ENCODE peak calls at places on chromosomes 1 and 21, in nine cellular contexts. S is Peyer's patch, Z is stomach, W is endothelial cell of umbilical vein, I is uterus, B is heart left ventricle, C is suprapubic skin, K is H54, Y is HCT116. F is an unnamed sample.

GRCh38 chr1:46394108-46394871 is at the start of gene FAAH:
- DNase-seq in Z (peak; percentile 80), I (peak; percentile 59), K (no peak), W (no peak), B (peak; percentile 55), Y (peak; percentile 48), C (no peak), S (peak; percentile 79), F (peak; percentile 83)

GRCh38 chr1:8642114-8642513 is 175.3 kb downstream of the RERE start:
- DNase-seq in S (no peak), Y (no peak), I (no peak), K (no peak), C (no peak), B (no peak), W (no peak), Z (no peak), F (no peak)

GRCh38 chr1:116409751-116410182 is 36.7 kb downstream of the ATP1A1 start:
- DNase-seq in C (no peak), Z (no peak), W (no peak), K (no peak), Y (no peak), S (no peak), B (no peak), I (no peak), F (no peak)

GRCh38 chr1:97063532-97063931 is 341.9 kb downstream of the PTBP2 start:
- DNase-seq in W (no peak), K (no peak), C (no peak), Y (no peak), B (no peak), S (no peak), I (no peak), Z (no peak), F (no peak)

GRCh38 chr1:234537236-234537635 is 58.3 kb upstream of the TARBP1 start:
- DNase-seq in K (no peak), Z (no peak), W (no peak), Y (no peak), C (no peak), I (no peak), B (no peak), S (peak; percentile 10), F (no peak)

GRCh38 chr1:225941220-225941948 is at the start of gene LEFTY2:
- DNase-seq in K (no peak), B (peak; percentile 39), S (no peak), Y (no peak), I (peak; percentile 59), C (no peak), Z (no peak), W (no peak), F (no peak)

GRCh38 chr1:159821171-159821867 is 5.4 kb upstream of the SLAMF8 start:
- DNase-seq in Y (no peak), S (no peak), Z (no peak), W (no peak), I (no peak), C (no peak), K (no peak), B (no peak), F (no peak)

GRCh38 chr1:208298593-208299233 is 54.5 kb upstream of the PLXNA2 start:
- DNase-seq in B (no peak), Y (no peak), C (no peak), W (no peak), Z (peak; percentile 93), K (no peak), I (no peak), S (no peak), F (peak; percentile 12)

GRCh38 chr1:152398812-152399698 is 15.0 kb downstream of the CRNN start:
- DNase-seq in S (no peak), I (no peak), C (no peak), W (no peak), B (no peak), K (no peak), Y (peak; percentile 63), Z (no peak), F (peak; percentile 44)

GRCh38 chr1:19484793-19485361 is 462 bp downstream of the CAPZB start:
- DNase-seq in S (no peak), B (no peak), W (peak; percentile 42), K (no peak), C (peak; percentile 80), Y (no peak), I (no peak), Z (no peak), F (no peak)

GRCh38 chr1:113793878-113794834 is 18.1 kb downstream of the RSBN1 start:
- DNase-seq in B (no peak), Y (no peak), W (no peak), I (no peak), Z (no peak), K (no peak), C (no peak), S (no peak), F (no peak)
- TF ChIP-seq POLR2A in B (no peak), Y (no peak), W (no peak), I (no peak), Z (no peak), K (no peak), C (no peak), S (no peak), F (no peak)

GRCh38 chr1:221371671-221372070 is 370.2 kb downstream of the DUSP10 start:
- DNase-seq in K (no peak), C (no peak), W (no peak), I (no peak), Z (no peak), Y (no peak), S (no peak), B (no peak), F (no peak)

DNA sequence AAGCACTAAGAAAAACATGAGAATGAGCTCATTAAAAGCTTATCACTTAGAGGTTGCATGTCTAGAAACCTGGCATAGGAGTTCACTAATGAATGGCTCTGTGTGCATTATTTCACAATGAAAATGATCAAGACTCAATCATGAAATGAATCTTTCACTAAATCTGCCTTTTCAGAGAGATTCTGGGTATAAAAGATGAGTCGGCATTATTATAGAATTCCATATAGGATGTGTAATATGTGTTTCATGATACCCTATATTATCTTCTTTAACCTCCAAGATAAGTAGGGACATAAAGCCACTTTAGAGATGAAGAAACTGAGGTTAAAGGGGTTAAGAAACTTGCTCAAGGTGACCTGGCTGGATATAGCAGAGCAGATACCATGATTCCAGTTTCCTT is 368.1 kb downstream of the DUSP10 start:
- DNase-seq in Z (no peak), W (no peak), Y (no peak), K (no peak), B (no peak), I (no peak), C (no peak), S (no peak), F (no peak)
- TF ChIP-seq POLR2A in Z (no peak), W (no peak), Y (no peak), K (no peak), B (no peak), I (no peak), C (no peak), S (no peak), F (no peak)

GRCh38 chr1:109740615-109741373 is at the start of gene GSTM3:
- DNase-seq in C (no peak), Y (no peak), Z (no peak), W (peak; percentile 58), I (no peak), B (no peak), S (no peak), K (no peak), F (no peak)

GRCh38 chr1:109739738-109740614 is 862 bp downstream of the GSTM3 start:
- DNase-seq in S (peak; percentile 90), B (peak; percentile 78), Y (no peak), Z (peak; percentile 87), I (peak; percentile 82), W (peak; percentile 81), K (peak; percentile 77), C (peak; percentile 91), F (peak; percentile 76)
- TF ChIP-seq POLR2A in S (peak; percentile 93), B (peak; percentile 83), Y (no peak), Z (peak; percentile 83), I (peak; percentile 83), W (peak; percentile 67), K (peak; percentile 95), C (no peak), F (no peak)

GRCh38 chr1:248825573-248825908 is 174 bp downstream of the SH3BP5L start:
- DNase-seq in K (no peak), I (no peak), B (no peak), Z (no peak), Y (no peak), W (no peak), S (no peak), C (no peak), F (no peak)
- TF ChIP-seq POLR2A in K (no peak), I (peak; percentile 25), B (peak; percentile 28), Z (no peak), Y (no peak), W (peak; percentile 25), S (peak; percentile 22), C (no peak), F (no peak)

DNA sequence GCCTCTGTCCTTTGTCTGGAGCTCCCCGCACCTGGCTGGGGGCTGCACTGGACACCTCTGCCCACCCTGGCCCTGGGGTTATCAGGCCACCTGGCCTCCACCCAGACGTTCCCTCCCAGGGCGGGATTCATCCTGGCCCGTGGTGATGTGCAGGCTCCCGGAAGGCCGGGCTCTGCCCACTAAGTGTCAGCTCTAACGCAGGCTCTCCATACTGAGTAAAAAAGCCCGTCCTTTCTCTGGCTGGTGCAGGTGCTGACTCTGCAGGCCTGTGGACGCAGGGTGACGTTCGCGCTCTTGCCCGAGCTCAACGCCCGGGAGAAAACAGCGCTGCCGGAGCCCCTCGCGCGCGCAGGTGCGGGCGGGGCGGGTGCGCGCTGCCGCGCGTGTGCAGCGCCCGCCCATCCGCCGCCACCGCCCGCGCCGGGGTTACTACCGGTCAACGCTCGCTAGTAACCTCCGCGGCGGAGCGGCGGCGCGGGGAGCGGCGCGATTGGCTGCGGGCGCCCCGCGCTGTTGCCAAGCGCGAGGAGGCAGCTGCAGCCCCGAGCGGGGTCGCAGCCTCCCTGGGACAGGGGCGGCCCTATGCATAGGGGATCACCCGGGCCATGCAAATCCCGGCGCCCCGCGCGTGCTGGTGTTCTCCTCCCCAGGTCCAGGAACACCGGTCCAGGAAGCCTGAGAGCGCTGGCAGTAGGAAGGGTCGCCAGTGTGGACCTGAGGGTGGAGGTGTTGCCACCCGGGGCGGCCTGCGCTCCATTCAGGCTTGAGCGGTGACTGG is 15.7 kb downstream of the ABCG1 start:
- DNase-seq in K (no peak), S (peak; percentile 92), Z (peak; percentile 84), B (peak; percentile 75), W (peak; percentile 52), Y (no peak), I (peak; percentile 55), C (peak; percentile 80), F (peak; percentile 81)
- TF ChIP-seq POLR2A in K (no peak), S (peak; percentile 31), Z (no peak), B (peak; percentile 31), W (no peak), Y (peak; percentile 37), I (no peak), C (no peak), F (no peak)

DNA sequence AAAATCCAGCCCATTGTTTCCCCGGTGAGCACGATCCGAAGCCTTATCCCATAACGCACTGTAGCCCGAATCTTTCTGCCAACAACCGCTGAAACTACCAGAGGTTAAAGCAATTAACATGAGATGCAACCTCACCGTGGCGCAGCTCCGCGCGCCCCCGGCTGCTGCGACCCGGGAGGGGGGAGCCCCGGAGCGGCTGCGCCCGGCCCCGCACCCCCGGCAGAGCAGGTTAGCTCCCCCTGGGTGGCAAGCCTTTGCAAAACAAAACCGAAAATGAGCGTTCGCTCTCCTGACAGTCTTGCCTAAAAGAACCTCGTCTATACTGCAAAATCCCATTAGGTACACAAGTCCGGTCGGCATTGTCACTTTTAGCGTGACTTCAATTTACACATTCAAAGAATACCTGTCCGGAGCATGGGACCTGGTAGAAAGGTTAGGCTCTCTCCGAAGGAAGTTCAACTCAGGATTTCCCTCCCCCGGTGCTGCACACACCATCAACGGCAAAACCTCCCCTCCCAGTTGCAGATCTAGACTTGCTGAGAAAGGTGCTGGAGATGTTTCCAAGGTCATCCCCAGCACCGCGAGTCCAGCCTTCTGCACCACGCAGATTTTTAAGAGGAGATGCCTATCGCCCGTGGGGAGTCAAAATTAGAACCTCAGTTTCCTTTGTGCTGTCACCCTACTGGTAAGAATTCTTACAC is 107.5 kb downstream of the ZNF281 start:
- DNase-seq in K (peak; percentile 12), S (peak; percentile 68), C (no peak), I (no peak), Z (peak; percentile 48), B (peak; percentile 28), Y (no peak), W (peak; percentile 44), F (peak; percentile 37)
- TF ChIP-seq POLR2A in K (no peak), S (no peak), C (no peak), I (no peak), Z (no peak), B (no peak), Y (no peak), W (no peak), F (no peak)

F was measured in thyroid gland.